ENCODE peak calls at places on chromosomes 2 and 18, in seven cellular contexts. M is endodermal cell, T is heart left ventricle, Z is neural progenitor cell, R is stomach, W is A549, E is pancreas. V is an unnamed sample.

GRCh38 chr18:80148316-80149199 is 39.5 kb downstream of the ADNP2 start:
- DNase-seq in M (peak; percentile 35), T (no peak), Z (no peak), R (no peak), W (no peak), E (no peak), V (no peak)

GRCh38 chr18:30248061-30248460 is 794.5 kb downstream of the DSC3 start:
- DNase-seq in M (no peak), T (no peak), Z (no peak), R (no peak), W (no peak), E (no peak), V (no peak)

GRCh38 chr18:62716679-62717058 is 1.3 kb downstream of the PHLPP1 start:
- DNase-seq in M (no peak), T (peak; percentile 53), Z (peak; percentile 79), R (peak; percentile 45), W (peak; percentile 18), E (peak; percentile 51), V (peak; percentile 69)

GRCh38 chr18:75125359-75126331 is 83.3 kb downstream of the PTGR3 start:
- DNase-seq in M (peak; percentile 79), T (no peak), Z (no peak), R (no peak), W (no peak), E (no peak), V (no peak)

GRCh38 chr2:176652300-176653182 is 383.3 kb downstream of the MTX2 start:
- DNase-seq in M (no peak), T (no peak), Z (peak; percentile 74), R (no peak), W (peak; percentile 25), E (no peak), V (no peak)

GRCh38 chr2:105321875-105322646 is 7.5 kb downstream of the TGFBRAP1 start:
- DNase-seq in M (no peak), T (no peak), Z (no peak), R (no peak), W (no peak), E (no peak), V (no peak)

GRCh38 chr2:113174369-113174735 is 581 bp downstream of the PSD4 start:
- DNase-seq in M (no peak), T (no peak), Z (no peak), R (no peak), W (no peak), E (no peak), V (no peak)

GRCh38 chr2:158539176-158539895 is 82.6 kb downstream of the PKP4 start:
- DNase-seq in M (no peak), T (no peak), Z (no peak), R (no peak), W (no peak), E (peak; percentile 50), V (no peak)

GRCh38 chr18:7417742-7418141 is 149.4 kb upstream of the PTPRM start:
- DNase-seq in M (no peak), T (no peak), Z (no peak), R (no peak), W (peak; percentile 34), E (no peak), V (no peak)

GRCh38 chr2:22360735-22361374 is 1024.1 kb upstream of the KLHL29 start:
- DNase-seq in M (no peak), T (no peak), Z (no peak), R (no peak), W (no peak), E (no peak), V (no peak)

GRCh38 chr2:159807183-159808037 is 9.4 kb upstream of the CD302 start:
- DNase-seq in M (peak; percentile 81), T (no peak), Z (peak; percentile 71), R (peak; percentile 42), W (peak; percentile 57), E (no peak), V (peak; percentile 51)

GRCh38 chr2:67479256-67479655 is 82.1 kb downstream of the ETAA1 start:
- DNase-seq in M (no peak), T (no peak), Z (no peak), R (no peak), W (no peak), E (no peak), V (no peak)

GRCh38 chr18:65754121-65754520 is 3.3 kb downstream of the CDH7 start:
- DNase-seq in M (peak; percentile 58), T (no peak), Z (no peak), R (no peak), W (no peak), E (no peak), V (no peak)

GRCh38 chr2:120236296-120236695 is 13.1 kb upstream of the TMEM185B start:
- DNase-seq in M (peak; percentile 38), T (no peak), Z (no peak), R (peak; percentile 21), W (no peak), E (peak; percentile 42), V (no peak)

DNA sequence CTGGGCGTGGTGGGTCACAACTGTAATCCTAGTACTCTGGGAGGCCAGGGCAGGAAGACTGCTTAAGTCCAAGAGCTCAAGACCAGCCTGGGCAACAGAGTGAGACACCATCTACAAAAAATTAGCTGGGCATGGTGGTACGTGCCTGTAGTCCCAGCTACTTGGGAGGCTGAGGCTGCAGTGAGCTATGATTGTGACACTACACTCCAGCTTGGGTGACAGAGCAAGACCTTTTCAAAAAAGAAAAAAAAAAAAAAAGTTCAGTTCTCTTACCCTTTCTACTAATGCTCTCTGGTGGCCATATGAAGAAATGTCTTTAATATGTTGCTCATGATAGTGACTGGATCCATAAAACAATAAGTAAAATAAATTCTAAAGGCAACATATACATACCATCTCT is 14.9 kb downstream of the TYW5 start:
- DNase-seq in M (no peak), T (no peak), Z (peak; percentile 4), R (no peak), W (peak; percentile 16), E (no peak), V (no peak)
- TF ChIP-seq CTCF in M (peak; percentile 70), T (no peak), Z (peak; percentile 45), R (no peak), W (peak; percentile 43), E (no peak), V (peak; percentile 62)

GRCh38 chr2:169693344-169693743 is 861 bp downstream of the CFAP210 start:
- DNase-seq in M (no peak), T (no peak), Z (no peak), R (no peak), W (no peak), E (no peak), V (no peak)
- TF ChIP-seq CTCF in M (no peak), T (no peak), Z (peak; percentile 11), R (no peak), W (no peak), E (no peak), V (no peak)

GRCh38 chr2:8189316-8189715 is 492.5 kb upstream of the ID2 start:
- DNase-seq in M (peak; percentile 67), T (no peak), Z (no peak), R (no peak), W (no peak), E (no peak), V (no peak)
- TF ChIP-seq CTCF in M (peak; percentile 51), T (no peak), Z (no peak), R (no peak), W (no peak), E (no peak), V (no peak)

GRCh38 chr18:659597-659996 is 2.1 kb downstream of the TYMS start:
- DNase-seq in M (no peak), T (no peak), Z (no peak), R (no peak), W (no peak), E (no peak), V (no peak)

GRCh38 chr18:657998-658946 is 819 bp downstream of the TYMS start:
- DNase-seq in M (peak; percentile 96), T (peak; percentile 76), Z (peak; percentile 93), R (peak; percentile 84), W (peak; percentile 77), E (peak; percentile 78), V (peak; percentile 87)

GRCh38 chr18:655445-655844 is 2.0 kb upstream of the TYMS start:
- DNase-seq in M (no peak), T (no peak), Z (no peak), R (no peak), W (no peak), E (no peak), V (no peak)

GRCh38 chr18:658947-659533 is 1.6 kb downstream of the TYMS start:
- DNase-seq in M (no peak), T (no peak), Z (no peak), R (no peak), W (no peak), E (no peak), V (no peak)

GRCh38 chr18:657311-657997 is at the start of gene TYMS:
- DNase-seq in M (peak; percentile 92), T (no peak), Z (peak; percentile 86), R (peak; percentile 49), W (peak; percentile 81), E (peak; percentile 34), V (peak; percentile 61)
- TF ChIP-seq CTCF in M (peak; percentile 42), T (no peak), Z (peak; percentile 41), R (no peak), W (no peak), E (no peak), V (no peak)

GRCh38 chr18:5237723-5238370 is 40.8 kb upstream of the AKAIN1 start:
- DNase-seq in M (peak; percentile 95), T (peak; percentile 90), Z (peak; percentile 92), R (peak; percentile 87), W (peak; percentile 18), E (peak; percentile 80), V (peak; percentile 85)
- TF ChIP-seq CTCF in M (peak; percentile 41), T (peak; percentile 40), Z (peak; percentile 12), R (no peak), W (no peak), E (no peak), V (no peak)

DNA sequence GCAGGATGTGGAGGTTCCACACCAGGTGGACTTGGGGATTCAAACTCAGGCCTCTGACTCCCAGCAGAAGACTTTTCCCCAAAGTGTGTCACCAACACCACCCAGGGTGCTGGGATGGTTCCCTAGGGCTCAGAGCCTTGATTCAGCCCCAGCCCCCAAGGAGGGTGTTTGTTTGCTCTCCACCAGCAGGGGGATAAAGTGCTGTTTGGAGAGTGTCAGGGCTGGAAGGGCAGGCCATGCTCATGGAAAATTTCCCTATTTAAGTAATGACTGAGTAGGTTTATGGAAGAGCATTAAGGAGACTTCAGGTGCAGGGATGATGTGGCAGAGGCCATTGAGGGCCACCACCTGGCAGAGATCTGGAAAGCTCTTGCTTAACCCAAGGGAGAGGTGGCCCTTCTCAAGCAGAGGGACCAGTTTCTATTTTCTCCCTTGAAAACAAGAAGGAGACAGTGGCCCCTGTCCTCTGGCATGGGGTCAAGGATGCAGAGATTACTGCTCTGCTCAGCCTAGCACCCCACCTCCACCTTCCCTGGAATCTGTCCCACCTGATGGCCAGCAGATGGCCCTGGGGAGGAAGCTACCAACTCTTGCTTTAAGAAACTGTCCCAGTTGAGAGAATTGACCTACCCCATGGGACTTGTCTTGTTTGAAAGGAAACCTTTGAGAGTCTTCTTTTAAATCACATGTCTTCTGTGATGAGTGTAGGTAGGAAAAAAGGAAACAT is 122.1 kb downstream of the ACOXL start:
- DNase-seq in M (peak; percentile 76), T (no peak), Z (no peak), R (no peak), W (peak; percentile 16), E (no peak), V (no peak)
- TF ChIP-seq CTCF in M (peak; percentile 61), T (no peak), Z (peak; percentile 37), R (no peak), W (no peak), E (no peak), V (peak; percentile 56)

DNA sequence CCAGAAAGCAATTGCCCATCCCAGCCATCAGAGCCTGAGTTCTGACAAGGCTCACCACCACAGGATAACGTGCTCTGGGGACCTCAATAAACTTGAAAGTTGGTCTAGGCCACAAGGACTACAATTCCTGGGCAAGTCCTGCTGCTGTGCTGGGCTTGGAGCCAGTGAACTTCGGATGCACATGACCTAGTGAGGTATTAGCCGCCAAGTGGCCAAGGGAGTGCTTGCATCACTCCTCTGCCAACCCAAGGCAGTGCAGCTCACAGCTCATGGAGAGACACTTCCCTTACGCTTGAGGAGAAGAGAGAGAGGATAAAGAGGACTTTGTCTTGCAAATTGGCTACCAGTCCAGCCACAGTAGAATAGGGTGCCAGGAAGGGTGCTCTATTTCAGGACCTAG is 219.6 kb downstream of the MBD2 start:
- DNase-seq in M (peak; percentile 76), T (no peak), Z (no peak), R (no peak), W (no peak), E (no peak), V (no peak)
- TF ChIP-seq CTCF in M (peak; percentile 67), T (no peak), Z (no peak), R (no peak), W (no peak), E (no peak), V (no peak)